ENCODE peak calls at places on chromosomes 7 and 10, in seven cellular contexts. S is NCI-H187 treated with DMSO at 0.1 percent for 48 hours; M is MM.1S; A is activated CD4-positive, alpha-beta T cell treated with anti-CD3 and anti-CD28 coated beads, Interleukin-2, amount 50 U/mL, for 1 hour; D is NCI-H1105 treated with DMSO at 0.1 percent for 48 hours; Y is GM23338; G is adipocyte. E is an unnamed sample.

GRCh38 chr10:28256776-28257175 is 46.1 kb downstream of the MPP7 start:
- DNase-seq in S (no peak), A (no peak), G (no peak), D (no peak), M (no peak), Y (no peak), E (no peak)

GRCh38 chr10:28332699-28333098 is 29.8 kb upstream of the MPP7 start:
- DNase-seq in G (no peak), S (no peak), A (no peak), M (no peak), Y (no peak), D (no peak), E (no peak)

GRCh38 chr7:102313997-102314780 is 27.5 kb downstream of the SH2B2 start:
- DNase-seq in S (no peak), A (no peak), D (no peak), G (no peak), Y (no peak), M (no peak), E (no peak)

GRCh38 chr10:30282226-30282625 is 66.9 kb downstream of the MTPAP start:
- DNase-seq in S (no peak), M (no peak), G (no peak), D (no peak), A (no peak), Y (no peak), E (no peak)

GRCh38 chr7:143299840-143300239 is 11.7 kb downstream of the CASP2 start:
- DNase-seq in Y (peak), S (no peak), G (peak), M (peak), A (peak), D (peak), E (peak)

GRCh38 chr7:132029369-132030160 is 473.1 kb upstream of the PODXL start:
- DNase-seq in D (peak), G (no peak), S (no peak), M (no peak), A (no peak), Y (no peak), E (no peak)

GRCh38 chr10:110069502-110069982 is 61.8 kb downstream of the ADD3 start:
- DNase-seq in A (no peak), Y (peak), D (peak), M (peak), S (no peak), G (peak), E (no peak)

GRCh38 chr7:155326385-155326784 is 28.7 kb downstream of the INSIG1 start:
- DNase-seq in G (no peak), D (no peak), S (no peak), A (no peak), M (no peak), Y (no peak), E (no peak)

GRCh38 chr7:29808075-29808786 is 1.9 kb downstream of the WIPF3 start:
- DNase-seq in A (no peak), D (no peak), Y (no peak), M (no peak), S (no peak), G (no peak), E (no peak)

GRCh38 chr10:74213571-74214162 is 62.6 kb downstream of the ADK start:
- DNase-seq in G (peak), M (peak), D (peak), S (no peak), A (peak), Y (peak), E (no peak)

GRCh38 chr7:34756025-34756437 is 98.0 kb downstream of the NPSR1 start:
- DNase-seq in G (peak), Y (peak), M (peak), D (peak), S (no peak), A (no peak), E (no peak)

GRCh38 chr10:16904619-16905018 is 87.4 kb upstream of the RSU1 start:
- DNase-seq in G (peak), Y (no peak), D (no peak), A (no peak), S (no peak), M (no peak), E (no peak)

GRCh38 chr10:70786799-70787415 is 1.7 kb upstream of the TBATA start:
- DNase-seq in M (no peak), S (no peak), D (no peak), G (peak), A (no peak), Y (no peak), E (no peak)

GRCh38 chr10:59079386-59080226 is 96.8 kb upstream of the PHYHIPL start:
- DNase-seq in G (peak), A (no peak), Y (no peak), D (no peak), S (no peak), M (no peak), E (no peak)

GRCh38 chr7:137015015-137015414 is 146.6 kb downstream of the CHRM2 start:
- DNase-seq in D (no peak), A (no peak), M (no peak), S (no peak), Y (no peak), G (no peak), E (no peak)

GRCh38 chr10:59997807-59998525 is 91.6 kb upstream of the CCDC6 start:
- DNase-seq in G (no peak), A (no peak), Y (no peak), S (no peak), M (no peak), D (no peak), E (no peak)

GRCh38 chr7:69845721-69846495 is 247.6 kb downstream of the AUTS2 start:
- DNase-seq in A (no peak), Y (no peak), G (no peak), D (peak), M (no peak), S (no peak), E (no peak)

GRCh38 chr7:38929460-38930171 is 20.6 kb upstream of the VPS41 start:
- DNase-seq in S (peak), A (no peak), D (no peak), M (no peak), Y (no peak), G (no peak), E (no peak)

GRCh38 chr10:102596506-102596971 is 47.7 kb upstream of the TRIM8 start:
- DNase-seq in G (peak), M (peak), D (peak), S (peak), A (no peak), Y (peak), E (no peak)

GRCh38 chr10:72567884-72568283 is 58.0 kb downstream of the MICU1 start:
- DNase-seq in A (no peak), M (no peak), Y (peak), G (peak), D (no peak), S (no peak), E (no peak)

GRCh38 chr10:70053896-70054641 is 1.4 kb downstream of the MACROH2A2 start:
- DNase-seq in M (no peak), A (no peak), G (no peak), D (no peak), S (no peak), Y (peak), E (no peak)

GRCh38 chr7:116455009-116455408 is 44.5 kb upstream of the CAV2 start:
- DNase-seq in G (peak), M (no peak), Y (no peak), A (no peak), S (no peak), D (no peak), E (no peak)

GRCh38 chr7:20438665-20439376 is 108.1 kb downstream of the ITGB8 start:
- DNase-seq in S (no peak), D (no peak), Y (no peak), A (no peak), M (peak), G (no peak), E (no peak)

GRCh38 chr7:98165827-98166667 is 45.2 kb upstream of the BHLHA15 start:
- DNase-seq in Y (peak), S (no peak), G (peak), M (peak), D (peak), A (peak), E (no peak)

GRCh38 chr7:92293887-92294616 is 48.3 kb downstream of the ANKIB1 start:
- DNase-seq in Y (no peak), D (no peak), A (no peak), M (no peak), S (no peak), G (no peak), E (no peak)

GRCh38 chr10:123478112-123478511 is 188.0 kb upstream of the GPR26 start:
- DNase-seq in S (no peak), Y (no peak), A (no peak), G (no peak), D (no peak), M (no peak), E (no peak)

GRCh38 chr10:64813391-64813790 is 1292.2 kb downstream of the REEP3 start:
- DNase-seq in G (no peak), D (no peak), M (no peak), A (no peak), S (no peak), Y (no peak), E (no peak)

GRCh38 chr10:95464280-95464679 is 96.9 kb downstream of the SORBS1 start:
- DNase-seq in Y (no peak), D (peak), G (no peak), S (no peak), A (no peak), M (no peak), E (no peak)

GRCh38 chr7:107599262-107599661 is 19.2 kb downstream of the BCAP29 start:
- DNase-seq in D (no peak), M (no peak), G (no peak), Y (no peak), S (no peak), A (no peak), E (no peak)

GRCh38 chr10:30581779-30582380 is 47.7 kb downstream of the LYZL2 start:
- DNase-seq in S (no peak), M (no peak), A (no peak), Y (peak), D (peak), G (peak), E (no peak)

GRCh38 chr10:28997736-28998135 is 291.1 kb upstream of the LYZL1 start:
- DNase-seq in A (no peak), D (no peak), Y (no peak), G (peak), S (no peak), M (no peak), E (no peak)

GRCh38 chr10:46234026-46234425 is 52.8 kb upstream of the ANTXRL start:
- DNase-seq in G (no peak), S (no peak), Y (no peak), A (no peak), M (no peak), D (no peak), E (no peak)

GRCh38 chr10:30968711-30969110 is 63.0 kb downstream of the ZNF438 start:
- DNase-seq in Y (no peak), D (no peak), S (no peak), M (no peak), A (no peak), G (no peak), E (no peak)

GRCh38 chr10:90912176-90912575 is 8.7 kb downstream of the ANKRD1 start:
- DNase-seq in S (no peak), D (peak), G (no peak), Y (no peak), A (no peak), M (no peak), E (no peak)

GRCh38 chr10:123149568-123150228 is 1.8 kb downstream of the HMX2 start:
- DNase-seq in G (peak), Y (peak), D (peak), M (no peak), A (peak), S (no peak), E (no peak)